ENCODE peak calls at places on chromosome 13, in ten cellular contexts. One of them, this sample, is unnamed.

GRCh38 chr13:110815471-110816204 is 99.2 kb downstream of the ANKRD10 start:
- DNase-seq in astrocyte of the cerebellum: no peak
- DNase-seq in HS-5: no peak
- DNase-seq in EL: no peak
- DNase-seq in GM23248: no peak
- DNase-seq in naive thymus-derived CD8-positive, alpha-beta T cell: no peak
- DNase-seq in germinal center: no peak
- DNase-seq in NCI-H510A: peak
- DNase-seq in activated T-helper 9 cell treated with anti-CD3 and anti-CD28 coated beads, Interleukin-2, amount 50 U/mL, for 16 hours: no peak
- DNase-seq in tibial nerve: no peak
- DNase-seq in this sample: no peak

GRCh38 chr13:113835461-113836274 is 28.2 kb downstream of the GAS6 start:
- DNase-seq in EL: peak
- DNase-seq in tibial nerve: no peak
- DNase-seq in HS-5: no peak
- DNase-seq in activated T-helper 9 cell treated with anti-CD3 and anti-CD28 coated beads, Interleukin-2, amount 50 U/mL, for 16 hours: no peak
- DNase-seq in naive thymus-derived CD8-positive, alpha-beta T cell: no peak
- DNase-seq in astrocyte of the cerebellum: peak
- DNase-seq in germinal center: no peak
- DNase-seq in NCI-H510A: peak
- DNase-seq in GM23248: peak
- DNase-seq in this sample: no peak

GRCh38 chr13:107069107-107069776 is 501.3 kb upstream of the ARGLU1 start:
- DNase-seq in astrocyte of the cerebellum: no peak
- DNase-seq in NCI-H510A: no peak
- DNase-seq in EL: no peak
- DNase-seq in HS-5: no peak
- DNase-seq in GM23248: no peak
- DNase-seq in naive thymus-derived CD8-positive, alpha-beta T cell: no peak
- DNase-seq in tibial nerve: no peak
- DNase-seq in germinal center: no peak
- DNase-seq in activated T-helper 9 cell treated with anti-CD3 and anti-CD28 coated beads, Interleukin-2, amount 50 U/mL, for 16 hours: no peak
- DNase-seq in this sample: no peak

GRCh38 chr13:40064154-40064713 is 408.8 kb downstream of the COG6 start:
- DNase-seq in astrocyte of the cerebellum: no peak
- DNase-seq in activated T-helper 9 cell treated with anti-CD3 and anti-CD28 coated beads, Interleukin-2, amount 50 U/mL, for 16 hours: no peak
- DNase-seq in tibial nerve: no peak
- DNase-seq in EL: peak
- DNase-seq in GM23248: peak
- DNase-seq in NCI-H510A: no peak
- DNase-seq in naive thymus-derived CD8-positive, alpha-beta T cell: no peak
- DNase-seq in germinal center: no peak
- DNase-seq in HS-5: no peak
- DNase-seq in this sample: no peak

GRCh38 chr13:111912991-111913781 is 153.8 kb upstream of the SOX1 start:
- DNase-seq in GM23248: no peak
- DNase-seq in astrocyte of the cerebellum: no peak
- DNase-seq in tibial nerve: no peak
- DNase-seq in HS-5: no peak
- DNase-seq in EL: no peak
- DNase-seq in naive thymus-derived CD8-positive, alpha-beta T cell: no peak
- DNase-seq in NCI-H510A: no peak
- DNase-seq in germinal center: no peak
- DNase-seq in activated T-helper 9 cell treated with anti-CD3 and anti-CD28 coated beads, Interleukin-2, amount 50 U/mL, for 16 hours: no peak
- DNase-seq in this sample: no peak

GRCh38 chr13:40916207-40916998 is 102.7 kb downstream of the ELF1 start:
- DNase-seq in NCI-H510A: no peak
- DNase-seq in tibial nerve: no peak
- DNase-seq in astrocyte of the cerebellum: no peak
- DNase-seq in HS-5: no peak
- DNase-seq in EL: peak
- DNase-seq in GM23248: peak
- DNase-seq in germinal center: no peak
- DNase-seq in naive thymus-derived CD8-positive, alpha-beta T cell: no peak
- DNase-seq in activated T-helper 9 cell treated with anti-CD3 and anti-CD28 coated beads, Interleukin-2, amount 50 U/mL, for 16 hours: no peak
- DNase-seq in this sample: no peak

GRCh38 chr13:50543767-50544166 is 299.7 kb downstream of the DLEU7 start:
- DNase-seq in tibial nerve: no peak
- DNase-seq in germinal center: no peak
- DNase-seq in naive thymus-derived CD8-positive, alpha-beta T cell: no peak
- DNase-seq in astrocyte of the cerebellum: peak
- DNase-seq in GM23248: peak
- DNase-seq in EL: peak
- DNase-seq in activated T-helper 9 cell treated with anti-CD3 and anti-CD28 coated beads, Interleukin-2, amount 50 U/mL, for 16 hours: no peak
- DNase-seq in NCI-H510A: no peak
- DNase-seq in HS-5: no peak
- DNase-seq in this sample: no peak

GRCh38 chr13:91144054-91144453 is 203.4 kb upstream of the MIR17HG start:
- DNase-seq in astrocyte of the cerebellum: no peak
- DNase-seq in EL: no peak
- DNase-seq in tibial nerve: no peak
- DNase-seq in naive thymus-derived CD8-positive, alpha-beta T cell: no peak
- DNase-seq in GM23248: no peak
- DNase-seq in germinal center: no peak
- DNase-seq in activated T-helper 9 cell treated with anti-CD3 and anti-CD28 coated beads, Interleukin-2, amount 50 U/mL, for 16 hours: no peak
- DNase-seq in HS-5: no peak
- DNase-seq in NCI-H510A: no peak
- DNase-seq in this sample: no peak

GRCh38 chr13:28718538-28719226 is at the start of gene SLC46A3:
- DNase-seq in HS-5: no peak
- DNase-seq in NCI-H510A: peak
- DNase-seq in astrocyte of the cerebellum: peak
- DNase-seq in naive thymus-derived CD8-positive, alpha-beta T cell: peak
- DNase-seq in activated T-helper 9 cell treated with anti-CD3 and anti-CD28 coated beads, Interleukin-2, amount 50 U/mL, for 16 hours: peak
- DNase-seq in GM23248: peak
- DNase-seq in EL: peak
- DNase-seq in tibial nerve: peak
- DNase-seq in germinal center: peak
- DNase-seq in this sample: peak

GRCh38 chr13:51266642-51267041 is 44.4 kb downstream of the FAM124A start:
- DNase-seq in HS-5: no peak
- DNase-seq in EL: no peak
- DNase-seq in naive thymus-derived CD8-positive, alpha-beta T cell: no peak
- DNase-seq in astrocyte of the cerebellum: no peak
- DNase-seq in NCI-H510A: no peak
- DNase-seq in tibial nerve: no peak
- DNase-seq in germinal center: no peak
- DNase-seq in GM23248: no peak
- DNase-seq in activated T-helper 9 cell treated with anti-CD3 and anti-CD28 coated beads, Interleukin-2, amount 50 U/mL, for 16 hours: no peak
- DNase-seq in this sample: no peak

This sample was measured in occipital lobe.